ENCODE peak calls at places on chromosome 16, in six cellular contexts. One of them, this sample, is unnamed. For H3K79me2, the result is how much of the 10 kb centered on the place peaks cover.

GRCh38 chr16:24541534-24541933 is 2.2 kb downstream of the RBBP6 start:
- DNase-seq in GM12878: no peak
- DNase-seq in K562: no peak
- DNase-seq in H1: no peak
- DNase-seq in endothelial cell of umbilical vein: peak
- DNase-seq in HepG2: no peak
- DNase-seq in this sample: no peak

GRCh38 chr16:24973771-24974461 is 41.3 kb downstream of the ARHGAP17 start:
- DNase-seq in GM12878: no peak
- DNase-seq in K562: no peak
- DNase-seq in H1: no peak
- DNase-seq in endothelial cell of umbilical vein: no peak
- DNase-seq in HepG2: no peak
- DNase-seq in this sample: no peak

GRCh38 chr16:65538945-65539344 is 417.1 kb upstream of the CDH11 start:
- DNase-seq in GM12878: no peak
- DNase-seq in K562: no peak
- DNase-seq in H1: no peak
- DNase-seq in endothelial cell of umbilical vein: no peak
- DNase-seq in HepG2: no peak
- DNase-seq in this sample: no peak

GRCh38 chr16:4701791-4702465 is 8.6 kb downstream of the NUDT16L1 start:
- DNase-seq in GM12878: no peak
- DNase-seq in K562: no peak
- DNase-seq in H1: no peak
- DNase-seq in endothelial cell of umbilical vein: no peak
- DNase-seq in HepG2: no peak
- DNase-seq in this sample: no peak

GRCh38 chr16:87033541-87034300 is 283.5 kb downstream of the C16orf95 start:
- DNase-seq in GM12878: no peak
- DNase-seq in K562: no peak
- DNase-seq in H1: no peak
- DNase-seq in endothelial cell of umbilical vein: no peak
- DNase-seq in HepG2: no peak
- DNase-seq in this sample: no peak

GRCh38 chr16:1299012-1299867 is 10.2 kb upstream of the UBE2I start:
- DNase-seq in GM12878: no peak
- DNase-seq in K562: peak
- DNase-seq in H1: no peak
- DNase-seq in endothelial cell of umbilical vein: no peak
- DNase-seq in HepG2: peak
- DNase-seq in this sample: no peak

GRCh38 chr16:74735162-74735452 is 34.4 kb upstream of the MLKL start:
- DNase-seq in GM12878: no peak
- DNase-seq in K562: no peak
- DNase-seq in H1: no peak
- DNase-seq in endothelial cell of umbilical vein: no peak
- DNase-seq in HepG2: no peak
- DNase-seq in this sample: no peak

GRCh38 chr16:68790944-68791343 is 52.4 kb upstream of the TANGO6 start:
- DNase-seq in GM12878: no peak
- DNase-seq in K562: no peak
- DNase-seq in H1: peak
- DNase-seq in endothelial cell of umbilical vein: no peak
- DNase-seq in HepG2: no peak
- DNase-seq in this sample: no peak

GRCh38 chr16:81846105-81846504 is 67.0 kb downstream of the PLCG2 start:
- DNase-seq in GM12878: no peak
- DNase-seq in K562: no peak
- DNase-seq in H1: no peak
- DNase-seq in endothelial cell of umbilical vein: no peak
- DNase-seq in HepG2: no peak
- DNase-seq in this sample: no peak

GRCh38 chr16:81848306-81848853 is 69.3 kb downstream of the PLCG2 start:
- DNase-seq in GM12878: no peak
- DNase-seq in K562: peak
- DNase-seq in H1: no peak
- DNase-seq in endothelial cell of umbilical vein: no peak
- DNase-seq in HepG2: no peak
- DNase-seq in this sample: no peak

GRCh38 chr16:81855552-81856153 is 76.6 kb downstream of the PLCG2 start:
- DNase-seq in GM12878: no peak
- DNase-seq in K562: no peak
- DNase-seq in H1: no peak
- DNase-seq in endothelial cell of umbilical vein: no peak
- DNase-seq in HepG2: no peak
- DNase-seq in this sample: no peak

GRCh38 chr16:81852347-81852746 is 73.3 kb downstream of the PLCG2 start:
- DNase-seq in GM12878: no peak
- DNase-seq in K562: no peak
- DNase-seq in H1: no peak
- DNase-seq in endothelial cell of umbilical vein: no peak
- DNase-seq in HepG2: no peak
- DNase-seq in this sample: no peak

GRCh38 chr16:81850197-81850944 is 71.3 kb downstream of the PLCG2 start:
- DNase-seq in GM12878: no peak
- DNase-seq in K562: no peak
- DNase-seq in H1: no peak
- DNase-seq in endothelial cell of umbilical vein: no peak
- DNase-seq in HepG2: no peak
- DNase-seq in this sample: no peak
- H3K79me2 ChIP-seq in GM12878: half or more
- H3K79me2 ChIP-seq in K562: under half
- H3K79me2 ChIP-seq in H1: under half
- H3K79me2 ChIP-seq in endothelial cell of umbilical vein: under half
- H3K79me2 ChIP-seq in HepG2: under half
- H3K79me2 ChIP-seq in this sample: under half

GRCh38 chr16:2776500-2777139 is 460 bp downstream of the ELOB start:
- DNase-seq in GM12878: no peak
- DNase-seq in K562: peak
- DNase-seq in H1: no peak
- DNase-seq in endothelial cell of umbilical vein: peak
- DNase-seq in HepG2: no peak
- DNase-seq in this sample: no peak

GRCh38 chr16:2779151-2779920 is 2.3 kb upstream of the ELOB start:
- DNase-seq in GM12878: no peak
- DNase-seq in K562: peak
- DNase-seq in H1: no peak
- DNase-seq in endothelial cell of umbilical vein: no peak
- DNase-seq in HepG2: no peak
- DNase-seq in this sample: no peak

GRCh38 chr16:2778692-2778958 is 1.5 kb upstream of the ELOB start:
- DNase-seq in GM12878: no peak
- DNase-seq in K562: no peak
- DNase-seq in H1: no peak
- DNase-seq in endothelial cell of umbilical vein: no peak
- DNase-seq in HepG2: no peak
- DNase-seq in this sample: no peak

GRCh38 chr16:2775765-2776499 is 1.1 kb downstream of the ELOB start:
- DNase-seq in GM12878: no peak
- DNase-seq in K562: no peak
- DNase-seq in H1: no peak
- DNase-seq in endothelial cell of umbilical vein: peak
- DNase-seq in HepG2: no peak
- DNase-seq in this sample: no peak

DNA sequence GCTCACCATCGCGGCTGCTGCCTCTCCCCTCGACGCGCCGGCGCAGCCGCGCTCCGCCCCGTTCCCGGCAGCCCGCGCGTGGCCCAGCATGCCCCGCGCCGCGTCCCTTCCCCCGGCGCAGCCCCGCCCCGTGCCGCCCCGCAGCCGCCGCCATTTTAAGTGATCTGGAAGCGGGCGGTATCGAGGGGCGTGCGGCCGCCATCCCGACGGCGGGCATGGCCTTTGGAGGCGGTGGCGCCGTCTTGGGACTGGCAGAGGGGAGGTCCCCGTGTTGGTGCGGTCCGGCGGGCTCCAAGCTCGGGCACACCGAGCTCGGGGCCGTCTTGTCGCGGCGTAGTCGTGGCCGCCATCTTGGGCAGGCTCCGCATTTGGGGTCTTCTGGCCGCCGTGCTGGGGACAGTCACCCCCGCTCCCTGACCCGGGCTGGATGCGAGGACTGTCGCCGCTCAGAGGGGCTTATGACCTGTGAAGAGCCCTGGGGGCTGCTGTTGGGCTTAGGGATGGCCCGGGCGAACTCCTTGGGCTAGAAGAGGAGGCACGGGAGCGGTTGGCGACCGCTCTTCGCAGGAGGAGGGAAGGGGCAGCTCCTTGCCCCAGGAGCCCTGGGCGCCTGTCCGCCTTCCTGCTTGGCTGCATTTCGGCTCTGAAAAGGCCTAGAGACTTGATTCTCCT is at the start of gene ELOB:
- DNase-seq in GM12878: no peak
- DNase-seq in K562: peak
- DNase-seq in H1: peak
- DNase-seq in endothelial cell of umbilical vein: peak
- DNase-seq in HepG2: peak
- DNase-seq in this sample: peak
- TF ChIP-seq POLR2A in GM12878: peak
- TF ChIP-seq POLR2A in K562: peak
- TF ChIP-seq POLR2A in H1: peak
- TF ChIP-seq POLR2A in endothelial cell of umbilical vein: peak
- TF ChIP-seq POLR2A in HepG2: peak
- TF ChIP-seq POLR2A in this sample: peak

DNA sequence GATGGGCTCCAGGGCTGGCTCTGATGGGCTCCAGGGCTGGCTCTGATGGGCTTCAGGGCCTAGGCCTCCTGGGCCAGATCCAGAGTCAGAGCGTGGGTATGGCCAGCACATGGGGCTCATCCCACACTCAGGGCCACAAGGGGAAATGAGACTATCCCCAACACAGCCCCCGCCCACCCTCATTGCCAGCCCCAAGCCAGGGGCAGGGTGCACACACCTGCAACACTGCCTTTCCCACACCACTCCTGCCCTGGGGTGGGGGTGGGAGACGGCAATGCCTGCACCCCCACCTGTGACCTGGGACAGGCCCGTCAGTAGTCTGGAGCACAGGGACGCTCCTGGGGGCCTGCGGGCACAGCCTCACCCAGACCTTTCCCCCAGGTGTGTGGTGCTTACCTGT is 14.3 kb upstream of the ATP6V0C start:
- DNase-seq in GM12878: no peak
- DNase-seq in K562: no peak
- DNase-seq in H1: no peak
- DNase-seq in endothelial cell of umbilical vein: no peak
- DNase-seq in HepG2: no peak
- DNase-seq in this sample: no peak
- H3K27ac ChIP-seq in GM12878: no peak
- H3K27ac ChIP-seq in K562: no peak
- H3K27ac ChIP-seq in H1: no peak
- H3K27ac ChIP-seq in endothelial cell of umbilical vein: no peak
- H3K27ac ChIP-seq in HepG2: no peak
- H3K27ac ChIP-seq in this sample: no peak

DNA sequence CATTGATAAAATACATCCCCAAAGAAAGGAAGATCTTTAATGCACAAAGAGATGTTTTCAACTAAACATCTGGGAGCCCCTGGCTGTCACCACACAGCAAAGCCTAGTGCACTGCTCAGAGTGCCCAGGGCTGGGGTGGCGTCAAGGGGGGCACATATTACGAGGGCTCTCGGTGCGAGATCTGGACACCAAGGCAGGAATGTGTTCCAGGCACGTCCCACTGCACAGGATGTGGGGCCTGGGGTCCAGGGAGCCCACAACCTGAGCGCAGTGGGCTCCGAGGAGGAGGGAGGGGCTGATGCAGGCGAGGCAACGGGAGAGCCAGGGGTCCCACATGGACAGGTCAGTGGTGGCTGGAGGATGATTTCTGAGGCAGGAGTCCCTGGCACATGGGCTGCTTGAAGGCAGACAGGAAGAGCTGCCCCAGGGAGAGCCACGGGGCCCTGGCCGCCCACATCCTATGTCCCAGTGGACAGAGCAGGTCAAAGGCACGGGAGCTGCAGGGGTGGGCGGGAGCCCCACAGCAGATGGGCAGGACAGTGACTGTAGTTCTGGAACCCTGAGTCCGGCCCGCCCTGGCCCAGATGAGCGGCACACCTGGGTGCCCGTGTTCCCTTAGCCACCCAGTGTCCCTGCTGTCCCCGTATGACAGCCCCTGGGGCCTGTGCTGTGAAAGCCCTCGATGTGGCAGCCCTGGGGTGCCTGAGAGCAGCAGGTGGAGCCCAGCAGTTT is 56.4 kb downstream of the ZNF778 start:
- DNase-seq in GM12878: no peak
- DNase-seq in K562: no peak
- DNase-seq in H1: no peak
- DNase-seq in endothelial cell of umbilical vein: no peak
- DNase-seq in HepG2: no peak
- DNase-seq in this sample: no peak
- H3K79me2 ChIP-seq in GM12878: under half
- H3K79me2 ChIP-seq in K562: under half
- H3K79me2 ChIP-seq in H1: under half
- H3K79me2 ChIP-seq in endothelial cell of umbilical vein: under half
- H3K79me2 ChIP-seq in HepG2: under half
- H3K79me2 ChIP-seq in this sample: under half

GRCh38 chr16:85137323-85138072 is 25.2 kb upstream of the CIBAR2 start:
- DNase-seq in GM12878: no peak
- DNase-seq in K562: peak
- DNase-seq in H1: no peak
- DNase-seq in endothelial cell of umbilical vein: peak
- DNase-seq in HepG2: peak
- DNase-seq in this sample: no peak
- TF ChIP-seq POLR2A in GM12878: no peak
- TF ChIP-seq POLR2A in K562: no peak
- TF ChIP-seq POLR2A in H1: no peak
- TF ChIP-seq POLR2A in endothelial cell of umbilical vein: no peak
- TF ChIP-seq POLR2A in HepG2: no peak
- TF ChIP-seq POLR2A in this sample: no peak

DNA sequence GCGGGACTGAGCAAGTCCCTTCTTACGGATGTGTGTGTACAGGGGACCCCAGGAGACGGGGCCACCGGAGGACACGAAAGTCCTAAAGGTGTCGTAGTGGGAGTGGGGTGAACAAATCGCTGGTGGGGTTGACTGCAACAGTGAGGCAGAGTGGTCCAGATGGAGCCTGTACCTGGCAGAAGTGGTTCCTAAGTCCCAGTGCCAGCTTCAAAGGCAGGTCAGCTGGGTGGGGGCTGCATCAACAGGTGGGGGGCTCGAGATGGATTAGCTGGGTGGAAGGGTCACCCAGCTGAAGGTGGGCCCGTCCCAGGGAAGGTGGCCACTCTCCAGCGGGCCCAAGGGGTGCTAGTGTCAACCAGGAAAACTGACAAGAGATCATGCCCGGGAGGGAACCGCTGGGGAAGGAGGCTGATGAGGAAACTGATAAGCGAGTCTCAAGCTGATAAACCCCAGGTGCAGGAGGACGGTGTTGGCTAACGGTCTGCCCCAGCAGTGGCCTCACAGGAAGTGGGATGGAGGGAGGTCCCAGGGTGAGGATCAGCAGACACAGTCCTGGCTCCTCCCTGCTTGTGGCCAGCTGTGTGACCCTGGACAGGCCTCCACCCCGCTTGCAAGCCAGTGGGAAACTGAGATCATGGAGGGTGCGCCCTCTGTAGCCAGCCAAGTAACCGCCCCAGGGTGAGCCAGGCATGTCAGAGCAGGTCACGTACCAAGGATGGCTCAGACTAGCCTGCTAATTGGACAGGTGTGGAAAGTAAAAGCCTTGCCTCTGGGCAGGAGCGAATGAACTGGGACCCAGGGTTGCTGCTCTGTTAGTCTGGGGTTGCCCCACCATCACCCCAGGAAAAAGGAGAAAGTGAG is 1.0 kb downstream of the ORAI3 start:
- DNase-seq in GM12878: peak
- DNase-seq in K562: peak
- DNase-seq in H1: peak
- DNase-seq in endothelial cell of umbilical vein: peak
- DNase-seq in HepG2: peak
- DNase-seq in this sample: peak
- H3K27ac ChIP-seq in GM12878: peak
- H3K27ac ChIP-seq in K562: peak
- H3K27ac ChIP-seq in H1: no peak
- H3K27ac ChIP-seq in endothelial cell of umbilical vein: no peak
- H3K27ac ChIP-seq in HepG2: peak
- H3K27ac ChIP-seq in this sample: peak

GRCh38 chr16:14088155-14088753 is 17.1 kb downstream of the MRTFB start:
- DNase-seq in GM12878: no peak
- DNase-seq in K562: no peak
- DNase-seq in H1: no peak
- DNase-seq in endothelial cell of umbilical vein: no peak
- DNase-seq in HepG2: peak
- DNase-seq in this sample: no peak
- H3K79me2 ChIP-seq in GM12878: under half
- H3K79me2 ChIP-seq in K562: under half
- H3K79me2 ChIP-seq in H1: half or more
- H3K79me2 ChIP-seq in endothelial cell of umbilical vein: under half
- H3K79me2 ChIP-seq in HepG2: half or more
- H3K79me2 ChIP-seq in this sample: half or more

This sample was measured in HCT116.